ENCODE peak calls at places on chromosomes 16 and 17, in five cellular contexts. F is A549, Y is cardiac muscle cell, W is heart left ventricle, P is IMR-90. C is an unnamed sample.

GRCh38 chr17:45246861-45247428 is 14.9 kb downstream of the SPATA32 start:
- DNase-seq in F (peak), Y (no peak), W (no peak), P (peak), C (peak)

GRCh38 chr17:75514299-75515228 is 773 bp downstream of the CASKIN2 start:
- DNase-seq in F (no peak), W (peak), P (peak), Y (no peak), C (peak)

GRCh38 chr17:63382826-63383225 is 63.3 kb downstream of the CYB561 start:
- DNase-seq in Y (peak), P (peak), W (no peak), F (no peak), C (no peak)

GRCh38 chr17:6548034-6548433 is 8.3 kb downstream of the PITPNM3 start:
- DNase-seq in W (no peak), P (no peak), F (no peak), Y (no peak), C (no peak)

GRCh38 chr17:46797131-46797530 is 21.4 kb downstream of the WNT3 start:
- DNase-seq in W (no peak), P (no peak), Y (no peak), F (no peak), C (no peak)

GRCh38 chr16:3646348-3646920 is 8.1 kb upstream of the DNASE1 start:
- DNase-seq in F (peak), Y (no peak), W (no peak), P (peak), C (peak)

GRCh38 chr16:87471278-87472141 is 21.3 kb downstream of the ZCCHC14 start:
- DNase-seq in W (no peak), P (no peak), Y (no peak), F (no peak), C (no peak)

GRCh38 chr17:76345377-76345945 is 8.3 kb downstream of the PRPSAP1 start:
- DNase-seq in Y (no peak), F (no peak), P (peak), W (no peak), C (no peak)

GRCh38 chr16:69711115-69711740 is 15.1 kb downstream of the NQO1 start:
- DNase-seq in Y (peak), W (no peak), P (peak), F (no peak), C (no peak)

GRCh38 chr16:31253642-31254045 is 6.1 kb upstream of the ITGAM start:
- DNase-seq in Y (no peak), F (peak), P (no peak), W (no peak), C (no peak)

GRCh38 chr16:50838165-50838564 is 96.3 kb downstream of the CYLD start:
- DNase-seq in P (no peak), F (no peak), Y (peak), W (no peak), C (no peak)

GRCh38 chr17:74185786-74186185 is 17.7 kb upstream of the RPL38 start:
- DNase-seq in W (no peak), F (no peak), P (no peak), Y (no peak), C (no peak)

GRCh38 chr17:74446551-74447500 is 14.9 kb downstream of the GPRC5C start:
- DNase-seq in P (no peak), W (peak), F (no peak), Y (peak), C (no peak)

GRCh38 chr17:66190738-66191606 is 961 bp downstream of the CEP112 start:
- DNase-seq in W (no peak), F (peak), Y (peak), P (peak), C (no peak)

GRCh38 chr16:2033057-2033911 is 6.6 kb downstream of the NHERF2 start:
- DNase-seq in Y (peak), F (peak), W (peak), P (peak), C (peak)

GRCh38 chr16:68085259-68086071 is at the start of gene NFATC3:
- DNase-seq in Y (peak), F (peak), P (peak), W (peak), C (peak)

GRCh38 chr17:82863941-82864720 is 24.3 kb upstream of the ZNF750 start:
- DNase-seq in W (no peak), Y (peak), P (peak), F (no peak), C (no peak)

GRCh38 chr17:5816491-5816890 is 232.2 kb upstream of the NLRP1 start:
- DNase-seq in W (no peak), Y (no peak), F (no peak), P (no peak), C (no peak)

GRCh38 chr16:85750021-85750826 is 672 bp downstream of the C16orf74 start:
- DNase-seq in Y (peak), F (no peak), P (peak), W (no peak), C (no peak)

GRCh38 chr17:2158011-2158410 is 103.1 kb downstream of the HIC1 start:
- DNase-seq in Y (peak), P (peak), F (no peak), W (no peak), C (no peak)

GRCh38 chr17:82126479-82127314 is 28.7 kb upstream of the FASN start:
- DNase-seq in Y (no peak), F (no peak), P (no peak), W (no peak), C (no peak)

GRCh38 chr17:10073026-10073425 is 125.4 kb downstream of the GAS7 start:
- DNase-seq in F (no peak), W (no peak), Y (no peak), P (no peak), C (no peak)

GRCh38 chr16:31202402-31203385 is at the start of gene PYCARD:
- DNase-seq in W (peak), F (peak), Y (peak), P (peak), C (no peak)

GRCh38 chr16:70686376-70687171 is 721 bp upstream of the MTSS2 start:
- DNase-seq in P (no peak), W (peak), F (no peak), Y (no peak), C (no peak)

GRCh38 chr17:65023791-65024190 is 32.7 kb downstream of the GNA13 start:
- DNase-seq in W (no peak), Y (no peak), F (no peak), P (no peak), C (no peak)

GRCh38 chr17:45386180-45386579 is 46.5 kb downstream of the ARHGAP27 start:
- DNase-seq in F (no peak), W (no peak), P (no peak), Y (peak), C (no peak)

GRCh38 chr16:72878301-72879269 is 169.3 kb downstream of the ZFHX3 start:
- DNase-seq in Y (peak), W (no peak), F (no peak), P (peak), C (no peak)

GRCh38 chr17:73011016-73011486 is 81.4 kb downstream of the SLC39A11 start:
- DNase-seq in P (no peak), Y (no peak), F (no peak), W (no peak), C (no peak)

GRCh38 chr16:77298638-77299360 is 99.6 kb downstream of the SYCE1L start:
- DNase-seq in Y (peak), F (peak), P (peak), W (no peak), C (no peak)

GRCh38 chr17:15479697-15480096 is 12.3 kb upstream of the CDRT4 start:
- DNase-seq in W (no peak), F (no peak), P (peak), Y (peak), C (no peak)

GRCh38 chr16:48501516-48502377 is 108.2 kb downstream of the N4BP1 start:
- DNase-seq in F (peak), Y (peak), W (no peak), P (no peak), C (no peak)

GRCh38 chr17:49575524-49576120 is at the start of gene NXPH3:
- DNase-seq in P (peak), W (peak), F (peak), Y (peak), C (peak)
- TF ChIP-seq CTCF in P (peak), W (peak), F (peak), Y (peak), C (peak)

GRCh38 chr16:14444979-14445810 is 184.9 kb downstream of the PARN start:
- DNase-seq in Y (no peak), F (no peak), W (no peak), P (no peak), C (no peak)
- TF ChIP-seq CTCF in Y (no peak), F (peak), W (no peak), P (no peak), C (no peak)

GRCh38 chr17:4366312-4367063 is at the start of gene UBE2G1:
- DNase-seq in F (peak), W (peak), P (peak), Y (peak), C (peak)
- TF ChIP-seq CTCF in F (peak), W (peak), P (peak), Y (peak), C (no peak)

DNA sequence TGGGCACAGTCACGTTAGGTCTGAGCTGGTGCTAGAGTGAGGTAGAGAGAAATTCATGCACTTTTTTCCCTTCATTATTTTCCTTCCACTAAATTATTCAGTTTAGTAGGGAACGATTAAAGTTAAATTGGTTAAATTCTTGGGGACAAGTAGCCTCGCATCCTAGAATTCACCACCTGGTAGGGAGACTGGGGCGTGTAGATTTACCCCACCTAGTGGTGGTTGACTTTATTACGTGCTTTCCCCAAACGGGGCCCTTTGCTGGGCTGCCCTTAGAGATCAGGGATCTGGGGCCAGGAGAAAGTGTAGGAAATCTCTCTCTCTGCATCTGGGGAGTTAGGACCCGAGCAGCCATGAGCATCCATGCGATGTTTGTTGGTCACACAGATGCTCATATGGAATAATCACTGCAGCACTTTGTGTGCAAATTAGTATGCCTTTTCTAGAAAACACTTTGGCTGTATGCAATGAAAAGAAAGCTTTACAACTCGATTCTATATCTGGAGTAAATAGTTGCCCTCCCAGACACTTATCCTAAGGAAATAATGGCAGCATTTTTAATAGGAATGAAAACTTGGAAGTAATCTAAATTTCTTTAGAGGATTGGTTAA is 107.0 kb downstream of the PLCG2 start:
- DNase-seq in W (no peak), Y (peak), P (peak), F (peak), C (no peak)
- TF ChIP-seq CTCF in W (peak), Y (peak), P (peak), F (peak), C (peak)

GRCh38 chr16:79274197-79274596 is 326.3 kb downstream of the MAF start:
- DNase-seq in Y (no peak), W (no peak), F (no peak), P (no peak), C (no peak)

GRCh38 chr16:79271583-79271982 is 329.0 kb downstream of the MAF start:
- DNase-seq in W (no peak), F (no peak), P (no peak), Y (no peak), C (no peak)

GRCh38 chr16:79269211-79269863 is 331.2 kb downstream of the MAF start:
- DNase-seq in Y (no peak), P (no peak), W (no peak), F (no peak), C (no peak)

GRCh38 chr16:79270011-79270410 is 330.5 kb downstream of the MAF start:
- DNase-seq in Y (no peak), W (no peak), P (no peak), F (no peak), C (no peak)

GRCh38 chr16:79272141-79272577 is 328.4 kb downstream of the MAF start:
- DNase-seq in P (no peak), F (no peak), W (no peak), Y (no peak), C (no peak)
- TF ChIP-seq CTCF in P (no peak), F (no peak), W (no peak), Y (no peak), C (no peak)

DNA sequence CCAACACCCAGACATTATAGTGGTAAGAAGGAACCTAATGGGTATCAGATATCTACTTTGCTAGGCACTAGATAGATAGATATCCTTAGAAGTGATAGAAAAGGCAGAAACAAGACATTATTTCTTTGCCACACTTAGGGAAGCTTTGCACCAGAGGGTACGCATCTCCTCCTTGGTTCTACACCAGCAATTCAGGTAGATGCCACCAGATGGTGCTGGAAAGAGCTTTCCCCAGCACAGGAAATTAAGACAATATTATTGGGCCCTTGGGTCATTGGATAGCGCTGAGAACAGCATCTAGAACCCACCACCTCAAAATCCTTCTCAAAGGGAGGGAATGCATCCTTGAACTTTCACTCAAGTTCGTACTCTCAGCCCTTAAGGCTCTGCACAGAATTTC is 173.8 kb upstream of the CCL2 start:
- DNase-seq in Y (peak), F (peak), W (no peak), P (peak), C (no peak)
- TF ChIP-seq CTCF in Y (peak), F (peak), W (peak), P (peak), C (no peak)

GRCh38 chr16:57664662-57665025 is 3.5 kb upstream of the ADGRG3 start:
- DNase-seq in Y (no peak), F (no peak), P (no peak), W (no peak), C (no peak)

GRCh38 chr16:57665541-57665940 is 2.6 kb upstream of the ADGRG3 start:
- DNase-seq in P (no peak), W (no peak), Y (no peak), F (no peak), C (no peak)

GRCh38 chr16:57663436-57663835 is 4.7 kb upstream of the ADGRG3 start:
- DNase-seq in Y (no peak), F (no peak), P (no peak), W (no peak), C (no peak)

GRCh38 chr16:57661936-57662906 is 5.9 kb upstream of the ADGRG3 start:
- DNase-seq in W (no peak), P (no peak), Y (no peak), F (no peak), C (no peak)

DNA sequence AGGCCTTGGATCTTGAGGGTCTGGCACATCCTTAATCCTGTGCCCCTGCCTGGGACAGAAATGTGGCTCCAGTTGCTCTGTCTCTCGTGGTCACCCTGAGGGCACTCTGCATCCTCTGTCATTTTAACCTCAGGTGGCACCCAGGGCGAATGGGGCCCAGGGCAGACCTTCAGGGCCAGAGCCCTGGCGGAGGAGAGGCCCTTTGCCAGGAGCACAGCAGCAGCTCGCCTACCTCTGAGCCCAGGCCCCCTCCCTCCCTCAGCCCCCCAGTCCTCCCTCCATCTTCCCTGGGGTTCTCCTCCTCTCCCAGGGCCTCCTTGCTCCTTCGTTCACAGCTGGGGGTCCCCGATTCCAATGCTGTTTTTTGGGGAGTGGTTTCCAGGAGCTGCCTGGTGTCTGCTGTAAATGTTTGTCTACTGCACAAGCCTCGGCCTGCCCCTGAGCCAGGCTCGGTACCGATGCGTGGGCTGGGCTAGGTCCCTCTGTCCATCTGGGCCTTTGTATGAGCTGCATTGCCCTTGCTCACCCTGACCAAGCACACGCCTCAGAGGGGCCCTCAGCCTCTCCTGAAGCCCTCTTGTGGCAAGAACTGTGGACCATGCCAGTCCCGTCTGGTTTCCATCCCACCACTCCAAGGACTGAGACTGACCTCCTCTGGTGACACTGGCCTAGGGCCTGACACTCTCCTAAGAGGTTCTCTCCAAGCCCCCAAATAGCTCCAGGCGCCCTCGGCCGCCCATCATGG is 4.0 kb upstream of the ADGRG3 start:
- DNase-seq in W (no peak), Y (no peak), F (no peak), P (no peak), C (no peak)
- TF ChIP-seq CTCF in W (peak), Y (no peak), F (no peak), P (no peak), C (no peak)

C was measured in mesothelial cell of epicardium.